ENCODE peak calls at places on chromosome 22, in six cellular contexts. M, O, V, X, Y and Q are unnamed samples.
A peak's percentile ranks its signal among the peaks of the same experiment; 100 is the strongest.

GRCh38 chr22:31184015-31184414 is 24.0 kb downstream of the RNF185 start:
- DNase-seq in M (no peak), O (no peak), V (no peak), X (no peak), Y (no peak), Q (no peak)

GRCh38 chr22:40247976-40248375 is 70.3 kb downstream of the TNRC6B start:
- DNase-seq in M (no peak), O (no peak), V (peak; percentile 68), X (no peak), Y (no peak), Q (no peak)

GRCh38 chr22:48920776-48921241 is 906.9 kb downstream of the BRD1 start:
- DNase-seq in M (no peak), O (no peak), V (no peak), X (no peak), Y (no peak), Q (no peak)

GRCh38 chr22:37746366-37747089 is 49.7 kb downstream of the TRIOBP start:
- DNase-seq in M (peak; percentile 63), O (no peak), V (peak; percentile 41), X (peak; percentile 43), Y (no peak), Q (peak; percentile 21)

GRCh38 chr22:33985506-33985905 is 65.2 kb upstream of the LARGE1 start:
- DNase-seq in M (no peak), O (no peak), V (no peak), X (no peak), Y (no peak), Q (no peak)

GRCh38 chr22:31866918-31867317 is 77.4 kb upstream of the YWHAH start:
- DNase-seq in M (no peak), O (no peak), V (no peak), X (no peak), Y (no peak), Q (no peak)

GRCh38 chr22:30208631-30209603 is 37.6 kb downstream of the LIF start:
- DNase-seq in M (no peak), O (no peak), V (no peak), X (peak; percentile 77), Y (peak; percentile 85), Q (peak; percentile 70)

GRCh38 chr22:40668611-40669390 is 10.5 kb upstream of the MCHR1 start:
- DNase-seq in M (no peak), O (no peak), V (peak; percentile 17), X (peak; percentile 80), Y (no peak), Q (peak; percentile 82)

GRCh38 chr22:32574397-32574796 is 99.8 kb downstream of the FBXO7 start:
- DNase-seq in M (no peak), O (no peak), V (no peak), X (no peak), Y (peak; percentile 18), Q (no peak)

GRCh38 chr22:50232481-50233151 is 12.2 kb downstream of the TUBGCP6 start:
- DNase-seq in M (no peak), O (no peak), V (no peak), X (no peak), Y (no peak), Q (no peak)

GRCh38 chr22:22391543-22391942 is 117.0 kb downstream of the ZNF280B start:
- DNase-seq in M (no peak), O (no peak), V (no peak), X (no peak), Y (no peak), Q (no peak)

GRCh38 chr22:37167176-37167980 is 17.7 kb upstream of the IL2RB start:
- DNase-seq in M (peak; percentile 48), O (no peak), V (no peak), X (no peak), Y (no peak), Q (no peak)

GRCh38 chr22:22023581-22024137 is 41.1 kb upstream of the TOP3B start:
- DNase-seq in M (no peak), O (no peak), V (no peak), X (no peak), Y (no peak), Q (no peak)

GRCh38 chr22:46561435-46561905 is 24.1 kb upstream of the CELSR1 start:
- DNase-seq in M (peak; percentile 25), O (no peak), V (peak; percentile 51), X (no peak), Y (no peak), Q (no peak)

GRCh38 chr22:42399315-42400271 is 32.6 kb downstream of the NFAM1 start:
- DNase-seq in M (no peak), O (no peak), V (no peak), X (peak; percentile 70), Y (no peak), Q (no peak)

GRCh38 chr22:31575190-31575589 is 78.9 kb downstream of the SFI1 start:
- DNase-seq in M (no peak), O (no peak), V (no peak), X (no peak), Y (no peak), Q (no peak)

GRCh38 chr22:35489225-35489624 is 51.4 kb upstream of the RASD2 start:
- DNase-seq in M (no peak), O (peak; percentile 37), V (no peak), X (no peak), Y (no peak), Q (no peak)

GRCh38 chr22:17258015-17258827 is 39.0 kb upstream of the ADA2 start:
- DNase-seq in M (peak; percentile 74), O (peak; percentile 87), V (peak; percentile 78), X (peak; percentile 78), Y (peak; percentile 25), Q (no peak)

GRCh38 chr22:41917906-41918791 is 3.3 kb upstream of the SHISA8 start:
- DNase-seq in M (peak; percentile 65), O (no peak), V (peak; percentile 49), X (peak; percentile 58), Y (peak; percentile 43), Q (peak; percentile 64)

GRCh38 chr22:50027639-50028537 is 15.3 kb upstream of the IL17REL start:
- DNase-seq in M (peak; percentile 43), O (peak; percentile 39), V (peak; percentile 64), X (no peak), Y (no peak), Q (no peak)

GRCh38 chr22:21703684-21704316 is 31.8 kb downstream of the YPEL1 start:
- DNase-seq in M (peak; percentile 44), O (no peak), V (no peak), X (no peak), Y (no peak), Q (no peak)

GRCh38 chr22:38345782-38346181 is 28.5 kb upstream of the CSNK1E start:
- DNase-seq in M (no peak), O (no peak), V (no peak), X (no peak), Y (peak; percentile 7), Q (no peak)

GRCh38 chr22:28137036-28137435 is 218.0 kb upstream of the PITPNB start:
- DNase-seq in M (no peak), O (no peak), V (no peak), X (no peak), Y (no peak), Q (no peak)

GRCh38 chr22:30947163-30947820 is 21.3 kb downstream of the MORC2 start:
- DNase-seq in M (no peak), O (peak; percentile 70), V (no peak), X (peak; percentile 54), Y (no peak), Q (peak; percentile 12)

GRCh38 chr22:17370766-17371181 is 1.5 kb downstream of the CECR2 start:
- DNase-seq in M (no peak), O (no peak), V (peak; percentile 3), X (peak; percentile 11), Y (no peak), Q (no peak)

GRCh38 chr22:31872209-31872608 is 72.1 kb upstream of the YWHAH start:
- DNase-seq in M (no peak), O (no peak), V (peak; percentile 7), X (no peak), Y (no peak), Q (peak; percentile 31)

GRCh38 chr22:49925525-49926128 is 7.2 kb downstream of the CRELD2 start:
- DNase-seq in M (no peak), O (no peak), V (peak; percentile 70), X (no peak), Y (no peak), Q (no peak)

GRCh38 chr22:36659762-36660509 is 43.6 kb downstream of the CACNG2 start:
- DNase-seq in M (peak; percentile 74), O (peak; percentile 64), V (peak; percentile 54), X (peak; percentile 97), Y (peak; percentile 96), Q (peak; percentile 79)

GRCh38 chr22:29463487-29464088 is 16.4 kb upstream of the NEFH start:
- DNase-seq in M (no peak), O (no peak), V (no peak), X (no peak), Y (no peak), Q (no peak)

GRCh38 chr22:43443072-43443471 is 31.3 kb downstream of the MPPED1 start:
- DNase-seq in M (no peak), O (no peak), V (no peak), X (no peak), Y (no peak), Q (no peak)

GRCh38 chr22:35056486-35056885 is 9.5 kb upstream of the ISX start:
- DNase-seq in M (no peak), O (no peak), V (no peak), X (no peak), Y (no peak), Q (no peak)

GRCh38 chr22:41696714-41697113 is 2.6 kb upstream of the MEI1 start:
- DNase-seq in M (no peak), O (no peak), V (peak; percentile 18), X (no peak), Y (no peak), Q (no peak)

GRCh38 chr22:37749831-37750595 is 53.2 kb downstream of the TRIOBP start:
- DNase-seq in M (no peak), O (peak; percentile 81), V (no peak), X (peak; percentile 65), Y (no peak), Q (peak; percentile 55)

GRCh38 chr22:23856721-23857605 is 712 bp upstream of the SLC2A11 start:
- DNase-seq in M (peak; percentile 66), O (no peak), V (peak; percentile 51), X (peak; percentile 89), Y (peak; percentile 32), Q (peak; percentile 31)

GRCh38 chr22:39457546-39458442 is 982 bp downstream of the MGAT3 start:
- DNase-seq in M (no peak), O (no peak), V (no peak), X (no peak), Y (no peak), Q (no peak)